ENCODE peak calls at places on chromosomes 11 and 22, in ten cellular contexts. One of them, this sample, is unnamed.
A peak's percentile ranks its signal among the peaks of the same experiment; 100 is the strongest.

GRCh38 chr11:19241260-19242183 is 777 bp upstream of the E2F8 start:
- DNase-seq in AG09319: no peak
- DNase-seq in DMS79: no peak
- DNase-seq in heart left ventricle: peak; percentile 23
- DNase-seq in right lobe of liver: peak; percentile 39
- DNase-seq in T-helper 1 cell: peak; percentile 74
- DNase-seq in AG08395: peak; percentile 47
- DNase-seq in HEK293T: peak; percentile 72
- DNase-seq in fibroblast of lung: no peak
- DNase-seq in NAMALWA: peak; percentile 68
- DNase-seq in this sample: peak; percentile 53

GRCh38 chr11:128235446-128235845 is 351.9 kb downstream of the ETS1 start:
- DNase-seq in AG09319: no peak
- DNase-seq in DMS79: no peak
- DNase-seq in heart left ventricle: no peak
- DNase-seq in right lobe of liver: no peak
- DNase-seq in T-helper 1 cell: no peak
- DNase-seq in AG08395: no peak
- DNase-seq in HEK293T: no peak
- DNase-seq in fibroblast of lung: peak; percentile 55
- DNase-seq in NAMALWA: no peak
- DNase-seq in this sample: no peak

GRCh38 chr22:36536717-36537116 is 7.8 kb upstream of the EIF3D start:
- DNase-seq in AG09319: no peak
- DNase-seq in DMS79: peak; percentile 70
- DNase-seq in heart left ventricle: no peak
- DNase-seq in right lobe of liver: no peak
- DNase-seq in T-helper 1 cell: no peak
- DNase-seq in AG08395: no peak
- DNase-seq in HEK293T: no peak
- DNase-seq in fibroblast of lung: no peak
- DNase-seq in NAMALWA: no peak
- DNase-seq in this sample: no peak

GRCh38 chr11:122817121-122817520 is 21.2 kb upstream of the CRTAM start:
- DNase-seq in AG09319: no peak
- DNase-seq in DMS79: no peak
- DNase-seq in heart left ventricle: no peak
- DNase-seq in right lobe of liver: no peak
- DNase-seq in T-helper 1 cell: no peak
- DNase-seq in AG08395: no peak
- DNase-seq in HEK293T: no peak
- DNase-seq in fibroblast of lung: peak; percentile 38
- DNase-seq in NAMALWA: no peak
- DNase-seq in this sample: no peak

GRCh38 chr11:3132831-3133455 is 32.2 kb downstream of the OSBPL5 start:
- DNase-seq in AG09319: no peak
- DNase-seq in DMS79: no peak
- DNase-seq in heart left ventricle: peak; percentile 3
- DNase-seq in right lobe of liver: peak; percentile 6
- DNase-seq in T-helper 1 cell: no peak
- DNase-seq in AG08395: no peak
- DNase-seq in HEK293T: no peak
- DNase-seq in fibroblast of lung: no peak
- DNase-seq in NAMALWA: no peak
- DNase-seq in this sample: peak; percentile 64

GRCh38 chr22:29840498-29840897 is 2.4 kb upstream of the ASCC2 start:
- DNase-seq in AG09319: no peak
- DNase-seq in DMS79: no peak
- DNase-seq in heart left ventricle: no peak
- DNase-seq in right lobe of liver: no peak
- DNase-seq in T-helper 1 cell: no peak
- DNase-seq in AG08395: no peak
- DNase-seq in HEK293T: no peak
- DNase-seq in fibroblast of lung: no peak
- DNase-seq in NAMALWA: no peak
- DNase-seq in this sample: no peak

GRCh38 chr11:102666331-102666957 is 39.1 kb downstream of the MMP27 start:
- DNase-seq in AG09319: peak; percentile 12
- DNase-seq in DMS79: no peak
- DNase-seq in heart left ventricle: no peak
- DNase-seq in right lobe of liver: no peak
- DNase-seq in T-helper 1 cell: peak; percentile 15
- DNase-seq in AG08395: peak; percentile 65
- DNase-seq in HEK293T: peak; percentile 62
- DNase-seq in fibroblast of lung: peak; percentile 70
- DNase-seq in NAMALWA: peak; percentile 72
- DNase-seq in this sample: no peak

GRCh38 chr22:20024225-20025087 is 3.5 kb downstream of the TANGO2 start:
- DNase-seq in AG09319: no peak
- DNase-seq in DMS79: no peak
- DNase-seq in heart left ventricle: no peak
- DNase-seq in right lobe of liver: no peak
- DNase-seq in T-helper 1 cell: no peak
- DNase-seq in AG08395: no peak
- DNase-seq in HEK293T: no peak
- DNase-seq in fibroblast of lung: no peak
- DNase-seq in NAMALWA: no peak
- DNase-seq in this sample: peak; percentile 45

GRCh38 chr22:36541831-36542391 is 12.9 kb upstream of the EIF3D start:
- DNase-seq in AG09319: no peak
- DNase-seq in DMS79: no peak
- DNase-seq in heart left ventricle: no peak
- DNase-seq in right lobe of liver: peak; percentile 35
- DNase-seq in T-helper 1 cell: peak; percentile 76
- DNase-seq in AG08395: peak; percentile 90
- DNase-seq in HEK293T: no peak
- DNase-seq in fibroblast of lung: peak; percentile 70
- DNase-seq in NAMALWA: no peak
- DNase-seq in this sample: no peak

GRCh38 chr22:44304906-44305305 is 7.8 kb downstream of the SHISAL1 start:
- DNase-seq in AG09319: no peak
- DNase-seq in DMS79: no peak
- DNase-seq in heart left ventricle: no peak
- DNase-seq in right lobe of liver: no peak
- DNase-seq in T-helper 1 cell: no peak
- DNase-seq in AG08395: no peak
- DNase-seq in HEK293T: no peak
- DNase-seq in fibroblast of lung: no peak
- DNase-seq in NAMALWA: no peak
- DNase-seq in this sample: no peak

GRCh38 chr11:2693851-2694261 is 5.9 kb downstream of the KCNQ1OT1 start:
- DNase-seq in AG09319: no peak
- DNase-seq in DMS79: no peak
- DNase-seq in heart left ventricle: no peak
- DNase-seq in right lobe of liver: no peak
- DNase-seq in T-helper 1 cell: no peak
- DNase-seq in AG08395: no peak
- DNase-seq in HEK293T: no peak
- DNase-seq in fibroblast of lung: no peak
- DNase-seq in NAMALWA: no peak
- DNase-seq in this sample: peak; percentile 59

GRCh38 chr22:48950151-48950915 is 877.3 kb downstream of the BRD1 start:
- DNase-seq in AG09319: no peak
- DNase-seq in DMS79: no peak
- DNase-seq in heart left ventricle: no peak
- DNase-seq in right lobe of liver: no peak
- DNase-seq in T-helper 1 cell: no peak
- DNase-seq in AG08395: no peak
- DNase-seq in HEK293T: no peak
- DNase-seq in fibroblast of lung: no peak
- DNase-seq in NAMALWA: no peak
- DNase-seq in this sample: peak; percentile 66

GRCh38 chr11:128516886-128517285 is 70.5 kb downstream of the ETS1 start:
- DNase-seq in AG09319: no peak
- DNase-seq in DMS79: no peak
- DNase-seq in heart left ventricle: no peak
- DNase-seq in right lobe of liver: no peak
- DNase-seq in T-helper 1 cell: no peak
- DNase-seq in AG08395: no peak
- DNase-seq in HEK293T: no peak
- DNase-seq in fibroblast of lung: no peak
- DNase-seq in NAMALWA: no peak
- DNase-seq in this sample: no peak

GRCh38 chr22:39712938-39713525 is 142.5 kb downstream of the CACNA1I start:
- DNase-seq in AG09319: no peak
- DNase-seq in DMS79: no peak
- DNase-seq in heart left ventricle: no peak
- DNase-seq in right lobe of liver: no peak
- DNase-seq in T-helper 1 cell: no peak
- DNase-seq in AG08395: no peak
- DNase-seq in HEK293T: no peak
- DNase-seq in fibroblast of lung: no peak
- DNase-seq in NAMALWA: no peak
- DNase-seq in this sample: no peak

GRCh38 chr11:126426126-126426525 is 70.6 kb downstream of the ST3GAL4 start:
- DNase-seq in AG09319: no peak
- DNase-seq in DMS79: no peak
- DNase-seq in heart left ventricle: no peak
- DNase-seq in right lobe of liver: no peak
- DNase-seq in T-helper 1 cell: no peak
- DNase-seq in AG08395: no peak
- DNase-seq in HEK293T: no peak
- DNase-seq in fibroblast of lung: no peak
- DNase-seq in NAMALWA: no peak
- DNase-seq in this sample: no peak

GRCh38 chr11:11370263-11371060 is 17.4 kb upstream of the CSNK2A3 start:
- DNase-seq in AG09319: no peak
- DNase-seq in DMS79: no peak
- DNase-seq in heart left ventricle: no peak
- DNase-seq in right lobe of liver: no peak
- DNase-seq in T-helper 1 cell: no peak
- DNase-seq in AG08395: no peak
- DNase-seq in HEK293T: no peak
- DNase-seq in fibroblast of lung: no peak
- DNase-seq in NAMALWA: no peak
- DNase-seq in this sample: no peak

GRCh38 chr11:71474141-71474770 is 21.3 kb downstream of the NADSYN1 start:
- DNase-seq in AG09319: no peak
- DNase-seq in DMS79: no peak
- DNase-seq in heart left ventricle: no peak
- DNase-seq in right lobe of liver: no peak
- DNase-seq in T-helper 1 cell: no peak
- DNase-seq in AG08395: no peak
- DNase-seq in HEK293T: no peak
- DNase-seq in fibroblast of lung: no peak
- DNase-seq in NAMALWA: no peak
- DNase-seq in this sample: peak; percentile 7

GRCh38 chr11:130762342-130763037 is 153.8 kb downstream of the SNX19 start:
- DNase-seq in AG09319: no peak
- DNase-seq in DMS79: no peak
- DNase-seq in heart left ventricle: no peak
- DNase-seq in right lobe of liver: no peak
- DNase-seq in T-helper 1 cell: no peak
- DNase-seq in AG08395: no peak
- DNase-seq in HEK293T: no peak
- DNase-seq in fibroblast of lung: no peak
- DNase-seq in NAMALWA: no peak
- DNase-seq in this sample: no peak

GRCh38 chr11:25298450-25298849 is 801.6 kb downstream of the LUZP2 start:
- DNase-seq in AG09319: no peak
- DNase-seq in DMS79: no peak
- DNase-seq in heart left ventricle: no peak
- DNase-seq in right lobe of liver: no peak
- DNase-seq in T-helper 1 cell: no peak
- DNase-seq in AG08395: no peak
- DNase-seq in HEK293T: no peak
- DNase-seq in fibroblast of lung: no peak
- DNase-seq in NAMALWA: no peak
- DNase-seq in this sample: no peak